ENCODE peak calls at places on chromosomes 2 and 18, in five cellular contexts. H is choroid plexus epithelial cell, A is kidney epithelial cell, W is thyroid gland, K is SK-N-SH. L is an unnamed sample.
A peak's percentile ranks its signal among the peaks of the same experiment; 100 is the strongest.

GRCh38 chr2:42967959-42968674 is 175.7 kb upstream of the HAAO start:
- DNase-seq in H (peak; percentile 84), A (no peak), W (peak; percentile 46), K (peak; percentile 80), L (no peak)

GRCh38 chr2:239519081-239519920 is 118.5 kb upstream of the HDAC4 start:
- DNase-seq in H (no peak), A (no peak), W (peak; percentile 55), K (peak; percentile 55), L (no peak)

GRCh38 chr18:36187138-36187825 is at the start of gene MOCOS:
- DNase-seq in H (peak; percentile 50), A (peak; percentile 23), W (peak; percentile 85), K (peak; percentile 92), L (peak; percentile 88)

GRCh38 chr2:127039387-127040031 is 67.4 kb downstream of the BIN1 start:
- DNase-seq in H (no peak), A (no peak), W (no peak), K (no peak), L (peak; percentile 50)

GRCh38 chr2:206982360-206982759 is 43.0 kb downstream of the CPO start:
- DNase-seq in H (peak; percentile 12), A (no peak), W (no peak), K (peak; percentile 5), L (no peak)

GRCh38 chr18:59565957-59566356 is 131.3 kb downstream of the CCBE1 start:
- DNase-seq in H (peak; percentile 13), A (no peak), W (no peak), K (no peak), L (no peak)

GRCh38 chr2:37877457-37878315 is 47.4 kb upstream of the RMDN2 start:
- DNase-seq in H (peak; percentile 78), A (no peak), W (no peak), K (peak; percentile 75), L (peak; percentile 33)

GRCh38 chr18:50374170-50374752 is 585 bp upstream of the SKA1 start:
- DNase-seq in H (no peak), A (no peak), W (no peak), K (no peak), L (no peak)

GRCh38 chr18:79405019-79405780 is 9.5 kb downstream of the NFATC1 start:
- DNase-seq in H (no peak), A (no peak), W (no peak), K (no peak), L (no peak)

GRCh38 chr18:36640005-36640952 is 188.5 kb downstream of the TPGS2 start:
- DNase-seq in H (no peak), A (no peak), W (no peak), K (no peak), L (no peak)

GRCh38 chr2:168346725-168347477 is 99.5 kb upstream of the STK39 start:
- DNase-seq in H (peak; percentile 84), A (no peak), W (peak; percentile 73), K (peak; percentile 69), L (peak; percentile 63)

GRCh38 chr2:78498125-78498524 is 527.4 kb upstream of the REG3G start:
- DNase-seq in H (no peak), A (no peak), W (no peak), K (no peak), L (no peak)

GRCh38 chr18:35047697-35048292 is 6.6 kb downstream of the MAPRE2 start:
- DNase-seq in H (no peak), A (no peak), W (no peak), K (no peak), L (no peak)

GRCh38 chr2:133843551-133843950 is 275.3 kb upstream of the NCKAP5 start:
- DNase-seq in H (no peak), A (no peak), W (no peak), K (no peak), L (no peak)

GRCh38 chr2:9630001-9630749 is 622 bp downstream of the YWHAQ start:
- DNase-seq in H (peak; percentile 67), A (no peak), W (peak; percentile 75), K (peak; percentile 92), L (peak; percentile 84)

GRCh38 chr2:30797381-30798015 is 9.7 kb downstream of the CAPN13 start:
- DNase-seq in H (no peak), A (no peak), W (no peak), K (no peak), L (no peak)

GRCh38 chr2:43110442-43110871 is 115.9 kb downstream of the ZFP36L2 start:
- DNase-seq in H (peak; percentile 65), A (no peak), W (no peak), K (no peak), L (no peak)

GRCh38 chr2:10109311-10109710 is 13.2 kb upstream of the RRM2 start:
- DNase-seq in H (no peak), A (no peak), W (no peak), K (no peak), L (no peak)

GRCh38 chr2:232926448-232927040 is 56.5 kb downstream of the SNORC start:
- DNase-seq in H (no peak), A (no peak), W (no peak), K (peak; percentile 43), L (no peak)

GRCh38 chr2:64950226-64951160 is 38.7 kb upstream of the SLC1A4 start:
- DNase-seq in H (no peak), A (no peak), W (no peak), K (no peak), L (no peak)

GRCh38 chr2:31812051-31812798 is 198.6 kb downstream of the MEMO1 start:
- DNase-seq in H (peak; percentile 30), A (no peak), W (no peak), K (no peak), L (peak; percentile 77)

GRCh38 chr18:78892721-78893120 is 86.9 kb upstream of the SALL3 start:
- DNase-seq in H (no peak), A (no peak), W (no peak), K (no peak), L (no peak)

GRCh38 chr2:222039821-222040220 is 259.0 kb downstream of the PAX3 start:
- DNase-seq in H (no peak), A (no peak), W (no peak), K (no peak), L (no peak)

GRCh38 chr2:67289921-67290371 is 107.2 kb upstream of the ETAA1 start:
- DNase-seq in H (peak; percentile 55), A (peak; percentile 89), W (no peak), K (no peak), L (no peak)

GRCh38 chr18:51110073-51110797 is 80.2 kb downstream of the SMAD4 start:
- DNase-seq in H (peak; percentile 45), A (no peak), W (peak; percentile 61), K (peak; percentile 94), L (peak; percentile 90)

GRCh38 chr2:54871457-54872103 is 148.1 kb downstream of the EML6 start:
- DNase-seq in H (peak; percentile 54), A (no peak), W (no peak), K (no peak), L (no peak)

GRCh38 chr18:70634576-70635147 is 345.8 kb downstream of the SOCS6 start:
- DNase-seq in H (peak; percentile 12), A (no peak), W (no peak), K (no peak), L (no peak)

GRCh38 chr2:61419129-61419528 is 51.8 kb downstream of the USP34 start:
- DNase-seq in H (no peak), A (no peak), W (no peak), K (no peak), L (no peak)

GRCh38 chr18:48553236-48553635 is 14.4 kb downstream of the CTIF start:
- DNase-seq in H (no peak), A (no peak), W (no peak), K (no peak), L (no peak)

GRCh38 chr2:38601061-38601460 is 1.7 kb downstream of the HNRNPLL start:
- DNase-seq in H (peak; percentile 39), A (no peak), W (no peak), K (no peak), L (no peak)

GRCh38 chr2:46612675-46613074 is 133.3 kb downstream of the TMEM247 start:
- DNase-seq in H (no peak), A (no peak), W (no peak), K (no peak), L (no peak)

GRCh38 chr2:46621499-46621898 is 142.1 kb downstream of the TMEM247 start:
- DNase-seq in H (no peak), A (no peak), W (no peak), K (no peak), L (no peak)

GRCh38 chr2:46610014-46610413 is 130.6 kb downstream of the TMEM247 start:
- DNase-seq in H (no peak), A (no peak), W (no peak), K (no peak), L (no peak)

GRCh38 chr2:46615555-46616487 is 136.5 kb downstream of the TMEM247 start:
- DNase-seq in H (peak; percentile 24), A (no peak), W (peak; percentile 22), K (no peak), L (peak; percentile 8)
- TF ChIP-seq CTCF in H (peak; percentile 41), A (peak; percentile 27), W (no peak), K (peak; percentile 55), L (no peak)

DNA sequence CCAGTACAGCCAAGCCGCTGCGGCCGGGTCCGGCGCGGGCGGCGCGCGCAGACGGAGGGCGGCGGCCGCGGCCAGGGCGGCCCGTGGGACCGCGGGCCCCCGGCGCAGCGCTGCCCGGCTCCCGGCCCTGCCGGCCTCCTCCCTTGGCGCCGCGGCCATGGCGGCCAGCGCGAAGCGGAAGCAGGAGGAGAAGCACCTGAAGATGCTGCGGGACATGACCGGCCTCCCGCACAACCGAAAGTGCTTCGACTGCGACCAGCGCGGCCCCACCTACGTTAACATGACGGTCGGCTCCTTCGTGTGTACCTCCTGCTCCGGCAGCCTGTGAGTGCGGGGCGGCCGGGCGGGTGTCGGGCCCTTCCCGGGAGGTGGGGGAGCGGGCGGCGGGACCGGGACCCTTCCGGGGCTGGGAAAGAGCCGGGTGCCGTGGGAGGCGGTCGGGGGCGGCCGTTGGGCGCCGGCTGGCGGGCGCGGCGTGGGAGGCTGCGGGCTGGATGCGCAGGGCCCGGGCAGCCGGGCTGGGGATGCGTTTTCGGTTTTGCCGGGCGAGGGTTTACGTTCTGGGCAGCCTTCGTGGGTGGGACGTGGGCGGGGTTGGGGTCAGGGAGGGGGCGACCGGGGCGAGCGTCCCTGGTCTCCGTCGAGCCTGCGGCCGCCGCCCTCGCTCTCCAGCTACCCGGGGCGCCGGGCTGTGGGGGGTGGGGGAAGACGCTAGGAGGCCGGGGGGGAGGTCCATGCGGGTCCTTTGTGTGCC is 486 bp downstream of the AGFG1 start:
- DNase-seq in H (peak; percentile 42), A (no peak), W (peak; percentile 46), K (peak; percentile 88), L (peak; percentile 82)
- TF ChIP-seq CTCF in H (no peak), A (no peak), W (no peak), K (no peak), L (no peak)

DNA sequence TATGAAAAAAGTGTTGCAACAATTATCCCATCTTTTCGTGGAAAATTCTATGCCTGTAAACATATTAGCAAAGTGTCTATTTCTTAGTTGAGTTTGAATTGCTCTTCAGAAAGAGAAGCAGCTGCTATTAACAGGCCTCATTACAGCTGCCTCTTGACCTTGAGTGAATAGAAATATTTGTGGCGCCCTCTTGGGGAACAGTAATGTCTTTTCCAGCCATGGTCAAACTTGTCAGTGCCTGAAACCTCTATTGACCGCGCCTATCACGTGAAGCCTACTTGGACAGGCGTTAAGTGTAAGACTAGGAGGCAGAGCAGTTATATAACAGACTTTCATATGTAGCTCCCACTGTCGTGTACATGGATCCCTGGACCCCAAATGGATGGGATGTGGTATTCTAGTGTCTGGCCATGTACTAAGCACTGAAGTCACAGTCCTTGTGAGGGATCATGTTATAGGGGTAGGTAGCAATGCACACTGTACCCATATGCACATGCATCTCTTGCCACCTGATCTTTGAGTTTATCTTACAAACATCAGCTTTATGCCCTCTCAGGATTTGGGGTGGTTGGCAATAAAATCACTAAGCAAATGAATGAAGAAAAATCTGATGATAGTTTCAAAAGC is 245.0 kb downstream of the PTGR3 start:
- DNase-seq in H (peak; percentile 82), A (no peak), W (peak; percentile 53), K (peak; percentile 36), L (peak; percentile 25)
- TF ChIP-seq CTCF in H (peak; percentile 73), A (peak; percentile 52), W (peak; percentile 46), K (peak; percentile 58), L (peak; percentile 59)

GRCh38 chr2:134988994-134989605 is 58.1 kb downstream of the MAP3K19 start:
- DNase-seq in H (peak; percentile 64), A (no peak), W (no peak), K (peak; percentile 42), L (peak; percentile 25)
- TF ChIP-seq CTCF in H (peak; percentile 49), A (peak; percentile 38), W (peak; percentile 54), K (peak; percentile 66), L (no peak)

L was measured in GM20000.